ENCODE peak calls at places on chromosomes 11 and 22, in eight cellular contexts. G is ovary, X is suprapubic skin, A is body of pancreas, H is tibial nerve, T is heart left ventricle, J is Peyer's patch, O is A549. B is an unnamed sample.

GRCh38 chr11:76977791-76978190 is 56.4 kb upstream of the B3GNT6 start:
- DNase-seq in X (no peak), A (no peak), O (no peak), H (no peak), T (no peak), G (no peak), J (no peak), B (no peak)

GRCh38 chr11:122656631-122657101 is 1.1 kb downstream of the UBASH3B start:
- DNase-seq in T (peak; percentile 41), J (peak; percentile 61), A (peak; percentile 35), H (no peak), X (no peak), O (peak; percentile 43), G (peak; percentile 29), B (no peak)

GRCh38 chr22:24189249-24190158 is 8.2 kb downstream of the SUSD2 start:
- DNase-seq in J (peak; percentile 74), X (peak; percentile 84), H (peak; percentile 52), O (peak; percentile 70), T (peak; percentile 75), A (peak; percentile 75), G (peak; percentile 80), B (peak; percentile 93)

GRCh38 chr11:41319434-41319833 is 140.0 kb downstream of the LRRC4C start:
- DNase-seq in J (no peak), X (no peak), A (no peak), T (no peak), O (no peak), H (no peak), G (no peak), B (no peak)

GRCh38 chr11:71120346-71120963 is 131.9 kb downstream of the SHANK2 start:
- DNase-seq in T (no peak), X (no peak), O (peak; percentile 56), J (no peak), H (no peak), G (no peak), A (peak; percentile 80), B (no peak)

GRCh38 chr11:110174645-110175310 is 81.6 kb downstream of the ZC3H12C start:
- DNase-seq in G (no peak), J (no peak), T (no peak), O (no peak), A (no peak), H (no peak), X (no peak), B (no peak)

GRCh38 chr22:48736593-48737460 is 1090.8 kb downstream of the BRD1 start:
- DNase-seq in G (no peak), T (no peak), O (no peak), H (no peak), J (no peak), A (no peak), X (peak; percentile 36), B (no peak)

GRCh38 chr11:35340715-35341114 is 78.6 kb downstream of the SLC1A2 start:
- DNase-seq in J (no peak), G (no peak), T (peak; percentile 37), X (no peak), A (no peak), O (no peak), H (no peak), B (no peak)

GRCh38 chr11:117885777-117886176 is 9.3 kb upstream of the FXYD6 start:
- DNase-seq in O (no peak), A (peak; percentile 51), T (peak; percentile 83), J (peak; percentile 54), X (no peak), G (peak; percentile 92), H (no peak), B (peak; percentile 80)

GRCh38 chr11:69280994-69281393 is 13.0 kb upstream of the MYEOV start:
- DNase-seq in O (peak; percentile 79), X (peak; percentile 71), T (no peak), G (no peak), J (peak; percentile 71), H (no peak), A (peak; percentile 73), B (peak; percentile 64)

GRCh38 chr11:71207996-71208774 is 44.2 kb downstream of the SHANK2 start:
- DNase-seq in O (no peak), G (no peak), X (peak; percentile 36), T (no peak), H (no peak), A (no peak), J (no peak), B (no peak)

GRCh38 chr11:101428918-101429317 is 154.9 kb downstream of the TRPC6 start:
- DNase-seq in J (no peak), O (peak; percentile 46), A (peak; percentile 15), T (no peak), H (no peak), G (no peak), X (no peak), B (no peak)

DNA sequence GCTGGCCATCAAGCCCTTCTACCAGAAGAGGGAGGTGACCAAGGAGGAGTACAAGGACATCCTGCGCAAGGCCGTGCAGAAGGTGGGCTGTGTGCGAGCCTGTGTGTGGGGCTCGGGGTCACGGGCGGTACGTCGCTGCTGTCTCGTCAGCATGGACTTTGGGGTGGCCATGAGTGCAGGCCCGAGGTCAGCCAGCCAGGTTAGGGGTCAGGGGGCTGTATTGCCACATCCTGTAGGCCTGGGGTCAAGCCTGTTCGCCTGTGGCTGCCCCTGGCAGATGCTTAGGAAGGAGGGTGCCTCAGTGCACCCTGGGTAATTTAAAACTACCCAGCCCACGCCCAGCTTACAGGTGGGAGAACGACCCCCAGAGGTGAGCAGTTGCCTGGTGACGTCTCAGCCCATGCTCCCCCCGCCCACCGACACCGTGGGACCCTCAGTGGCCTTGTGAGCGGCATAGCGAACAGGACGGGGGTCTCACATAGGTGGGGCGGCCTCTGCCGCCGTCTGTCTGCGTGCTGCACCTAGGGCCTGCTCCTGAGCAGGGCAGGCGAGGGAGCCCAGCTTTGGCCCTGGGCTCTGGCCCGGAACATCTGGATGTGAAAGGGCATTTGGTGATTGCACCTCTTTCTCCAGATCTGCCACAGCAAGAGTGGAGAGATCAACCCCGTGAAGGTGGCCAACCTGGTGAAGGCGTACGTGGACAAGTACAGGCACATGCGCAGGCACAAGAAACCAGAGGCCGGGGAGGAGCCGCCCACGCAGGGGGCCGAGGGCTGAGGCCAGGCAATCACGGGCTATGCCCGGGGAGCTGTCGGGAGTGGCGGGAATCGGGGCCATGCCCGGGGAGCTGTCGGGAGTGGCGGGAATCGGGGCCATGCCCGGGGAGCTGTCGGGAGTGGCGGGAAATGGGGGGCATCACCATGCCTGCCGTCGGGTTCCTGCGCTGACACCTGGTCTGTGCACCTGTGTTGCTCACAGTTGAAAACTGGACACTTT is 4.5 kb downstream of the IRF7 start:
- DNase-seq in J (no peak), X (no peak), T (no peak), G (no peak), A (no peak), H (no peak), O (no peak), B (peak; percentile 83)
- TF ChIP-seq POLR2A in J (no peak), X (no peak), T (no peak), G (no peak), A (no peak), H (no peak), O (no peak), B (no peak)

DNA sequence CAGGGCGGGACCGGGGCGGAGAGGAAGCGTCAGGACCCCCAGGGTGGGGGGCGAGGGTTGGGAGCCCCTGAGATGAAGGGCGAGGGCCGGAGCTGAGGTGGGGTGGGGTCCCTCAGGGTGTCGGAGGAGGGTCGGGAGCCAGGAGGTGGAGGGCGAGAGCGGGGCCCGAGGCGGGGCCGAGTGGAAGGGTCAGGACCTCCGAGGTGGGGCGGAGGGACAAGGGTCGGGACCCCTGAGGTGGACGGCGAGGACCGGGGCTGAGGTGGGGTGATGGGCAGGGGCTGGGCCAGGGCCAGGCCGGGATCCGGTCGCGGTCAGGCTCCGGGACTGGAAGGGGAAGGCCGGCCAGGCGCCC is 409 bp downstream of the SMC1B start:
- DNase-seq in A (no peak), G (no peak), J (no peak), H (no peak), T (no peak), X (no peak), O (no peak), B (no peak)
- H3K4me3 ChIP-seq in A (no peak overlapping the region), G (no peak overlapping the region), J (peak overlapping the region; percentile 62), H (no peak overlapping the region), T (peak overlapping the region; percentile 47), X (peak overlapping the region; percentile 45), O (peak overlapping the region; percentile 52), B (no peak overlapping the region)

GRCh38 chr11:659532-660085 is 22.5 kb downstream of the DRD4 start:
- DNase-seq in H (no peak), A (no peak), O (no peak), G (no peak), J (no peak), X (no peak), T (no peak), B (no peak)
- TF ChIP-seq POLR2A in H (no peak), A (no peak), O (no peak), G (no peak), J (no peak), X (no peak), T (no peak), B (no peak)

GRCh38 chr11:46447544-46447943 is 56.0 kb upstream of the CHRM4 start:
- DNase-seq in X (no peak), T (no peak), G (no peak), A (no peak), H (no peak), O (no peak), J (no peak), B (no peak)
- H3K4me3 ChIP-seq in X (no peak overlapping the region), T (no peak overlapping the region), G (no peak overlapping the region), A (no peak overlapping the region), H (no peak overlapping the region), O (no peak overlapping the region), J (no peak overlapping the region), B (no peak overlapping the region)

B was measured in lower leg skin.